ENCODE peak calls at places on chromosomes 6 and 20, in eight cellular contexts. D is PC-9; W is COR-L47; Y is stimulated activated CD8-positive, alpha-beta memory T cell treated with anti-CD3 and anti-CD28 coated beads, Interleukin-12 subunit alpha, Interleukin-12 subunit beta, amount 100 ng/mL, for 4 hours; V is NCI-H1417; U is LHCN-M2; L is dorsolateral prefrontal cortex; J is AG10803. N is an unnamed sample.

GRCh38 chr6:112749673-112750072 is 402.5 kb downstream of the RFPL4B start:
- DNase-seq in L (no peak), Y (no peak), V (no peak), J (no peak), W (no peak), D (no peak), U (no peak), N (no peak)

GRCh38 chr6:163062790-163063189 is 335.0 kb downstream of the PACRG start:
- DNase-seq in U (no peak), L (no peak), V (no peak), W (no peak), D (no peak), J (no peak), Y (no peak), N (no peak)

GRCh38 chr6:139943391-139943790 is 568.9 kb upstream of the CITED2 start:
- DNase-seq in W (no peak), J (peak), L (no peak), D (no peak), Y (no peak), V (peak), U (peak), N (no peak)

GRCh38 chr20:59515013-59515905 is 89.1 kb upstream of the PHACTR3 start:
- DNase-seq in W (peak), V (peak), D (peak), J (peak), U (peak), Y (no peak), L (peak), N (peak)

GRCh38 chr6:7414811-7415210 is 25.2 kb downstream of the RIOK1 start:
- DNase-seq in L (no peak), V (no peak), W (no peak), Y (no peak), J (peak), U (peak), D (no peak), N (no peak)

GRCh38 chr6:105675715-105676397 is 273.0 kb upstream of the PREP start:
- DNase-seq in V (peak), W (peak), J (peak), L (no peak), D (no peak), U (peak), Y (no peak), N (no peak)

GRCh38 chr6:119978274-119978889 is 628.8 kb upstream of the MAN1A1 start:
- DNase-seq in L (no peak), D (no peak), V (peak), W (no peak), Y (no peak), U (peak), J (peak), N (no peak)

GRCh38 chr6:165880721-165881120 is 217.7 kb upstream of the PDE10A start:
- DNase-seq in D (no peak), J (peak), V (no peak), U (no peak), L (no peak), Y (no peak), W (no peak), N (no peak)

GRCh38 chr6:106539931-106540330 is 89.4 kb downstream of the RTN4IP1 start:
- DNase-seq in V (no peak), Y (no peak), L (no peak), D (no peak), J (no peak), U (no peak), W (no peak), N (no peak)

GRCh38 chr6:112180095-112180820 is 74.1 kb downstream of the LAMA4 start:
- DNase-seq in Y (no peak), D (peak), U (peak), L (peak), W (peak), V (peak), J (peak), N (peak)

GRCh38 chr6:159074866-159075265 is 30.1 kb upstream of the TAGAP start:
- DNase-seq in D (no peak), V (no peak), Y (no peak), W (no peak), U (no peak), L (no peak), J (no peak), N (peak)

GRCh38 chr6:16332175-16332542 is 93.8 kb downstream of the GMPR start:
- DNase-seq in D (peak), L (peak), U (peak), W (peak), V (peak), Y (peak), J (peak), N (peak)

GRCh38 chr6:25229671-25230321 is 49.4 kb upstream of the CARMIL1 start:
- DNase-seq in Y (no peak), U (peak), W (no peak), V (no peak), D (peak), L (no peak), J (peak), N (no peak)

GRCh38 chr6:14612016-14612415 is 494.4 kb downstream of the CD83 start:
- DNase-seq in V (no peak), W (no peak), D (no peak), U (peak), J (peak), Y (no peak), L (no peak), N (no peak)

GRCh38 chr20:31835977-31836852 is 9.2 kb downstream of the FOXS1 start:
- DNase-seq in Y (peak), V (peak), W (no peak), J (peak), U (peak), L (peak), D (peak), N (peak)

GRCh38 chr20:51456511-51457280 is 85.8 kb downstream of the NFATC2 start:
- DNase-seq in Y (no peak), D (peak), J (peak), V (no peak), L (peak), U (peak), W (peak), N (peak)

GRCh38 chr20:56527521-56527920 is 3.0 kb downstream of the FAM209A start:
- DNase-seq in Y (no peak), W (no peak), U (no peak), J (no peak), V (no peak), D (no peak), L (no peak), N (no peak)

GRCh38 chr6:108453601-108454157 is 107.0 kb upstream of the FOXO3 start:
- DNase-seq in J (peak), L (no peak), D (no peak), W (no peak), Y (no peak), V (no peak), U (no peak), N (no peak)

GRCh38 chr6:52546678-52547077 is 30.2 kb downstream of the TRAM2 start:
- DNase-seq in J (no peak), V (no peak), D (no peak), Y (no peak), U (no peak), W (no peak), L (no peak), N (no peak)

GRCh38 chr20:10927936-10928860 is 254.4 kb upstream of the JAG1 start:
- DNase-seq in V (no peak), W (no peak), Y (no peak), D (no peak), U (peak), L (no peak), J (no peak), N (no peak)

GRCh38 chr6:154766288-154766687 is 33.1 kb downstream of the SCAF8 start:
- DNase-seq in U (no peak), W (no peak), Y (no peak), V (no peak), J (peak), D (no peak), L (no peak), N (no peak)

GRCh38 chr20:50469796-50470195 is 40.4 kb upstream of the PTPN1 start:
- DNase-seq in D (no peak), L (no peak), W (no peak), V (no peak), Y (no peak), U (no peak), J (no peak), N (no peak)

N was measured in colonic mucosa.